ENCODE peak calls at places on chromosomes 4 and X, in nine cellular contexts. R is cardiac fibroblast, A is colonic mucosa, E is fibroblast of mammary gland, K is left lung, S is Peyer's patch, B is psoas muscle, I is fibroblast of pulmonary artery, Q is prostate gland. V is an unnamed sample.

GRCh38 chrX:40418413-40419195 is 162.2 kb upstream of the ATP6AP2 start:
- DNase-seq in K (no peak), R (no peak), B (no peak), E (no peak), S (no peak), Q (peak; percentile 28), A (no peak), I (no peak), V (peak; percentile 81)

GRCh38 chr4:111037591-111037990 is 414.7 kb upstream of the PITX2 start:
- DNase-seq in E (no peak), Q (no peak), B (no peak), S (no peak), I (no peak), R (no peak), K (no peak), A (no peak), V (no peak)

GRCh38 chr4:81919810-81920209 is 448.1 kb upstream of the RASGEF1B start:
- DNase-seq in E (no peak), R (no peak), Q (no peak), B (no peak), I (no peak), A (no peak), K (no peak), S (no peak), V (no peak)

GRCh38 chr4:60619531-60620305 is 580.4 kb upstream of the ADGRL3 start:
- DNase-seq in Q (no peak), I (no peak), K (no peak), B (no peak), A (no peak), E (no peak), S (no peak), R (peak; percentile 31), V (no peak)

GRCh38 chr4:38921151-38921550 is 53.5 kb downstream of the FAM114A1 start:
- DNase-seq in E (no peak), R (no peak), S (no peak), Q (no peak), I (no peak), A (no peak), K (no peak), B (no peak), V (no peak)

GRCh38 chrX:23637187-23637586 is 30.1 kb upstream of the PRDX4 start:
- DNase-seq in K (no peak), S (no peak), B (no peak), E (peak; percentile 9), I (no peak), A (no peak), Q (no peak), R (no peak), V (no peak)

GRCh38 chr4:75561789-75562188 is 5.9 kb downstream of the ODAPH start:
- DNase-seq in A (no peak), I (peak; percentile 23), K (no peak), R (peak; percentile 8), S (no peak), E (no peak), B (no peak), Q (no peak), V (no peak)

GRCh38 chrX:31500920-31501319 is 429.1 kb upstream of the FTHL17 start:
- DNase-seq in E (peak; percentile 32), A (no peak), K (no peak), I (peak; percentile 51), S (no peak), R (peak; percentile 55), Q (no peak), B (no peak), V (no peak)

GRCh38 chr4:87356832-87357526 is 34.0 kb downstream of the HSD17B11 start:
- DNase-seq in A (no peak), Q (no peak), R (no peak), S (no peak), E (no peak), B (no peak), I (no peak), K (no peak), V (no peak)

GRCh38 chrX:118254611-118255010 is 91.3 kb upstream of the WDR44 start:
- DNase-seq in Q (peak; percentile 19), B (no peak), S (peak; percentile 55), E (peak; percentile 60), I (peak; percentile 58), K (no peak), R (peak; percentile 65), A (peak; percentile 64), V (peak; percentile 18)

DNA sequence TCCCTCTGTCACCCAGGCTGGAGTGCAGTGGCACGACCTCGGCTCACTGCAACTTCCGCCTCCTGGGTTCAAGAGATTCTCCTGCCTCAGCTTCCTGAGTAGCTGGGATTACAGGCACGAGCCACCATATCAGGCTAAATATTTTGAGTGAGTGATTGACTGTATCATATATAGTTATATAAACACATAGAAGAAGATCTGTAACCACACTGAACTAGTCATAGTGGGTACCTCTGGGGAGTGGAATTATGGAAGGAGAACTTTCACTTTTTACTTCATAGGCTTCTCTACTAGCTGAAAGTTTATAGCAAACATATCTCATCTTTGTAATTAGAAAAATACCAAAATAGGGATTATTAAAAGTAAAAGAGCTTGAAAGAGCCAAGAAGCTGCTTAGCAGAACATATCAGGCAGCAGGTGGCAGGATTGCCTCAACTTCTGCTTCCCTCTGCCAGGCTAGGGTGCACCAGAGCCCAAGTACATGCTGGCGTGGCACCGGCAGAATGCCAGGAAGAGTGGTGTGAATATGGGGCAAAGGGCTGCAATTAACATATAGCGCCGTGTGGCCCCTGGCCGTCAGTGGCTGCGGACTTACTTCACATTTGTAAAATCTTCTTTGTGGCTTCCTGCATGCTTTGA is 39.5 kb upstream of the CD40LG start:
- DNase-seq in E (peak; percentile 41), S (peak; percentile 33), A (peak; percentile 29), I (peak; percentile 29), R (peak; percentile 24), K (peak; percentile 43), Q (no peak), B (peak; percentile 27), V (no peak)
- TF ChIP-seq CTCF in E (peak; percentile 32), S (peak; percentile 44), A (peak; percentile 30), I (peak; percentile 24), R (peak; percentile 4), K (no peak), Q (no peak), B (peak; percentile 40), V (no peak)

GRCh38 chr4:141348589-141348988 is 127.9 kb downstream of the ZNF330 start:
- DNase-seq in B (no peak), E (no peak), A (no peak), I (no peak), R (no peak), K (no peak), S (no peak), Q (no peak), V (no peak)

GRCh38 chr4:141352328-141352727 is 131.6 kb downstream of the ZNF330 start:
- DNase-seq in I (peak; percentile 9), B (no peak), A (no peak), Q (no peak), E (no peak), K (no peak), S (no peak), R (no peak), V (no peak)

GRCh38 chr4:141350122-141350904 is 129.6 kb downstream of the ZNF330 start:
- DNase-seq in I (peak; percentile 94), E (peak; percentile 80), K (no peak), S (no peak), Q (peak; percentile 68), A (peak; percentile 87), R (peak; percentile 83), B (no peak), V (peak; percentile 92)

GRCh38 chr4:141356936-141357335 is 136.2 kb downstream of the ZNF330 start:
- DNase-seq in I (no peak), Q (no peak), K (no peak), E (no peak), A (no peak), S (no peak), R (no peak), B (no peak), V (no peak)

GRCh38 chr4:141352775-141353544 is 132.3 kb downstream of the ZNF330 start:
- DNase-seq in R (peak; percentile 85), B (no peak), Q (no peak), E (peak; percentile 48), A (no peak), K (no peak), S (no peak), I (peak; percentile 93), V (peak; percentile 19)
- H3K4me3 ChIP-seq in R (no peak overlapping the region), B (no peak overlapping the region), Q (no peak overlapping the region), E (no peak overlapping the region), A (no peak overlapping the region), K (no peak overlapping the region), S (no peak overlapping the region), I (peak overlapping the region; percentile 32), V (no peak overlapping the region)

DNA sequence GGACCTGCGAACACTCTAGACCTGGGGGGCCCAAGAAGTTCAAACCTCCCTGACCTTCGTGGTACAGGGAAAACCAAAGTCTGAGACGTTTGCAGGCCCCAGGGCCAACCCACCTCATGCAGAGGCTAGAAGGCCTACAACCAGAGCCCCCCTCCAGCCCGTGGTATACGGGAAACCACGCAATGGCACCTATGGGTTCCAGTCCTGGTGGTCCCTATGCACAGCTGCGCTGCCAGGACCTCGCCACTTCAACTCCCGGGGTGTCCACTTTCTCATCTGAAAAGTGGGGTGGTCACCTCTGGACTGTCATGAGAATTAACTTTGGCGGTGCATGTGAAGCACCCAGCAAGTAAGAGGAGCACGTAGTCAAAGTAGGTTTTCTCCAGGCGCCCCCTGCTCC is 8.4 kb upstream of the MSX1 start:
- DNase-seq in K (no peak), R (no peak), Q (no peak), E (no peak), S (no peak), A (no peak), I (no peak), B (no peak), V (no peak)
- TF ChIP-seq CTCF in K (no peak), R (no peak), Q (no peak), E (no peak), S (no peak), A (no peak), I (no peak), B (no peak), V (no peak)

GRCh38 chr4:183124228-183124627 is 25.2 kb downstream of the WWC2 start:
- DNase-seq in K (no peak), R (no peak), I (no peak), B (no peak), Q (no peak), S (no peak), E (no peak), A (no peak), V (no peak)

GRCh38 chr4:183118141-183118540 is 19.1 kb downstream of the WWC2 start:
- DNase-seq in E (no peak), Q (no peak), R (peak; percentile 36), I (no peak), S (no peak), A (no peak), B (no peak), K (no peak), V (no peak)

DNA sequence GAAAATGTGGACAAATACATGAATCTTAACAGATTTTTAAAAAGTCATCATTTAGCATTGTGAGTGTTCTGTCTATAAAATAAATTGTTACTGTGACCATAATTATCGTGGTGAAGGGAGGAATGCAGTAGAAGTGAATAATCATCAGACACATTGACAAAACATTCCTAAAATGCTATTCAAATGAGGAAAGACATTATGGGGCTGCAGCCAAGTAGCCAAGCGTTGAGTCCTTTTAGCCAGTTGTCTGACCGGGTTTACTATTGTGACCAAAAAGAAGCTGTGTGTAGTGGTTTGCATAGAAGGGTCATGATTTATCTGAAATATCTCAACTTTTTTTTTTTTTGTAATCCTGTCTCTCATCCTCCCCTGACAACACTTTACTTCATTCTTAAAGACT is 19.5 kb downstream of the WWC2 start:
- DNase-seq in A (no peak), K (no peak), S (no peak), I (peak; percentile 83), R (peak; percentile 94), E (peak; percentile 80), Q (no peak), B (no peak), V (peak; percentile 90)
- H3K4me3 ChIP-seq in A (no peak overlapping the region), K (no peak overlapping the region), S (no peak overlapping the region), I (no peak overlapping the region), R (no peak overlapping the region), E (no peak overlapping the region), Q (no peak overlapping the region), B (no peak overlapping the region), V (no peak overlapping the region)